ENCODE peak calls at places on chromosome 14, in seven cellular contexts. One of them, this sample, is unnamed.

GRCh38 chr14:105487449-105487985 is 831 bp downstream of the CRIP1 start:
- DNase-seq in small intestine: peak; percentile 70
- DNase-seq in body of pancreas: no peak
- DNase-seq in uterus: no peak
- DNase-seq in IMR-90: no peak
- DNase-seq in adrenal gland: no peak
- DNase-seq in thyroid gland: peak; percentile 54
- DNase-seq in this sample: no peak

GRCh38 chr14:95493503-95493902 is 22.9 kb downstream of the SYNE3 start:
- DNase-seq in uterus: no peak
- DNase-seq in adrenal gland: no peak
- DNase-seq in small intestine: no peak
- DNase-seq in IMR-90: no peak
- DNase-seq in body of pancreas: no peak
- DNase-seq in thyroid gland: no peak
- DNase-seq in this sample: peak; percentile 37

GRCh38 chr14:72634910-72635647 is 258.8 kb downstream of the DPF3 start:
- DNase-seq in small intestine: no peak
- DNase-seq in IMR-90: no peak
- DNase-seq in adrenal gland: no peak
- DNase-seq in uterus: no peak
- DNase-seq in body of pancreas: no peak
- DNase-seq in thyroid gland: no peak
- DNase-seq in this sample: no peak

GRCh38 chr14:102697125-102697900 is 79.9 kb upstream of the TRAF3 start:
- DNase-seq in IMR-90: no peak
- DNase-seq in thyroid gland: no peak
- DNase-seq in body of pancreas: no peak
- DNase-seq in small intestine: peak; percentile 84
- DNase-seq in uterus: no peak
- DNase-seq in adrenal gland: no peak
- DNase-seq in this sample: no peak

GRCh38 chr14:32559048-32559447 is 229.9 kb downstream of the AKAP6 start:
- DNase-seq in adrenal gland: no peak
- DNase-seq in uterus: no peak
- DNase-seq in IMR-90: peak; percentile 19
- DNase-seq in thyroid gland: no peak
- DNase-seq in body of pancreas: no peak
- DNase-seq in small intestine: peak; percentile 77
- DNase-seq in this sample: no peak

GRCh38 chr14:61661471-61661988 is 33.8 kb upstream of the HIF1A start:
- DNase-seq in adrenal gland: no peak
- DNase-seq in uterus: no peak
- DNase-seq in body of pancreas: no peak
- DNase-seq in small intestine: no peak
- DNase-seq in thyroid gland: no peak
- DNase-seq in IMR-90: peak; percentile 58
- DNase-seq in this sample: no peak

GRCh38 chr14:91288876-91289275 is 44.4 kb upstream of the GPR68 start:
- DNase-seq in small intestine: no peak
- DNase-seq in body of pancreas: no peak
- DNase-seq in thyroid gland: no peak
- DNase-seq in uterus: no peak
- DNase-seq in adrenal gland: no peak
- DNase-seq in IMR-90: no peak
- DNase-seq in this sample: no peak

GRCh38 chr14:37232907-37233481 is 35.3 kb downstream of the MIPOL1 start:
- DNase-seq in uterus: no peak
- DNase-seq in small intestine: peak; percentile 59
- DNase-seq in adrenal gland: no peak
- DNase-seq in thyroid gland: no peak
- DNase-seq in body of pancreas: no peak
- DNase-seq in IMR-90: peak; percentile 69
- DNase-seq in this sample: no peak

DNA sequence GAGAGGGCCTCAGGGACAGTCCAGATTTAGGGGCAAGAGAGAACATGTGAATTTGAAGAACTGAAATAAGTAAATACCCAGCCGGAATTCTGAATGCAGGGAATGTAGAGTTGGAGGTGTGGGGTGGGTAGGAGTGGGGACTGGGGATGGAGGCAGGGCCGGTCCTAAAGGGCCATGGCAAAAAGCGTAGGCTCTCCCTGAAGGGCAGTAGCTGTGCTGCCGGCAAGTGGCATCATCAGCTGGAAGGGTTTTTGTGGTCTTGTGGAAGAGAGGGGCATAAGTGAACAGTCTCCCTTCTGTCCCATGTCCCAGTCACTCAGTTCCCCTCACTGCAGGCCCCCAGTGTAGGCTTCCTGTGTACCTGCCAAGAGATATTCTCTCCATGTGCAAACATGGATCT is 104.6 kb downstream of the GCH1 start:
- DNase-seq in thyroid gland: no peak
- DNase-seq in small intestine: no peak
- DNase-seq in uterus: no peak
- DNase-seq in body of pancreas: no peak
- DNase-seq in adrenal gland: no peak
- DNase-seq in IMR-90: no peak
- DNase-seq in this sample: no peak
- H3K36me3 ChIP-seq in thyroid gland: no peaks in the 10 kb centered on the region
- H3K36me3 ChIP-seq in small intestine: no peaks in the 10 kb centered on the region
- H3K36me3 ChIP-seq in uterus: no peaks in the 10 kb centered on the region
- H3K36me3 ChIP-seq in body of pancreas: no peaks in the 10 kb centered on the region
- H3K36me3 ChIP-seq in adrenal gland: no peaks in the 10 kb centered on the region
- H3K36me3 ChIP-seq in IMR-90: peaks cover 4% of the 10 kb centered on the region
- H3K36me3 ChIP-seq in this sample: no peaks in the 10 kb centered on the region

DNA sequence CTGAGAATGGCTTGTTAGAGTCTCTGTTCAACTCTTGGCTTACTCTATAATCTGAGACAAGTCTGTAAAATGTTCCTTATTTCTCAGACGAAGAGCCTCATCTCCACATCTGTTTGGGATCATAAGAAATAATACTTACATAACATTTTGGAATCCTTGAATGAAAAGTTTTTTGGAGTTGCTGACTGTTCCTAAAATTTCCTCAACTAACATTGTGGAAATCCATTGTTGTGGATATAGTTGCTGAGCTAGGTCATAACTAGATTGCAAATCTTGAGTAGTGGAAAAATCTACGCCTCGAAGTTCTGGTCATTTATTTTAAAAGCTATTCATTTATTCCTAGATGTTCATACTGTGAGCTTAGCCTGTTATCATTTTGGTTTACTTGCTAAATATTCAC is 402.9 kb downstream of the ZFP36L1 start:
- DNase-seq in small intestine: no peak
- DNase-seq in IMR-90: no peak
- DNase-seq in uterus: no peak
- DNase-seq in thyroid gland: no peak
- DNase-seq in adrenal gland: no peak
- DNase-seq in body of pancreas: no peak
- DNase-seq in this sample: no peak
- H3K4me1 ChIP-seq in small intestine: peaks cover 11% of the 10 kb centered on the region
- H3K4me1 ChIP-seq in IMR-90: peaks cover 21% of the 10 kb centered on the region
- H3K4me1 ChIP-seq in uterus: peaks cover 17% of the 10 kb centered on the region
- H3K4me1 ChIP-seq in thyroid gland: peaks cover 57% of the 10 kb centered on the region
- H3K4me1 ChIP-seq in adrenal gland: peaks cover 49% of the 10 kb centered on the region
- H3K4me1 ChIP-seq in body of pancreas: peaks cover 5% of the 10 kb centered on the region
- H3K4me1 ChIP-seq in this sample: no peaks in the 10 kb centered on the region

GRCh38 chr14:100134591-100134990 is 24.9 kb downstream of the DEGS2 start:
- DNase-seq in uterus: no peak
- DNase-seq in thyroid gland: no peak
- DNase-seq in adrenal gland: no peak
- DNase-seq in body of pancreas: peak; percentile 66
- DNase-seq in small intestine: no peak
- DNase-seq in IMR-90: no peak
- DNase-seq in this sample: no peak

GRCh38 chr14:100130471-100130870 is 29.0 kb downstream of the DEGS2 start:
- DNase-seq in adrenal gland: no peak
- DNase-seq in body of pancreas: no peak
- DNase-seq in small intestine: no peak
- DNase-seq in thyroid gland: no peak
- DNase-seq in uterus: no peak
- DNase-seq in IMR-90: no peak
- DNase-seq in this sample: peak; percentile 19

GRCh38 chr14:100132903-100133510 is 26.4 kb downstream of the DEGS2 start:
- DNase-seq in uterus: no peak
- DNase-seq in thyroid gland: no peak
- DNase-seq in body of pancreas: no peak
- DNase-seq in small intestine: no peak
- DNase-seq in adrenal gland: no peak
- DNase-seq in IMR-90: no peak
- DNase-seq in this sample: no peak

GRCh38 chr14:100131181-100131580 is 28.3 kb downstream of the DEGS2 start:
- DNase-seq in adrenal gland: no peak
- DNase-seq in IMR-90: no peak
- DNase-seq in thyroid gland: no peak
- DNase-seq in small intestine: peak; percentile 59
- DNase-seq in uterus: no peak
- DNase-seq in body of pancreas: no peak
- DNase-seq in this sample: no peak

DNA sequence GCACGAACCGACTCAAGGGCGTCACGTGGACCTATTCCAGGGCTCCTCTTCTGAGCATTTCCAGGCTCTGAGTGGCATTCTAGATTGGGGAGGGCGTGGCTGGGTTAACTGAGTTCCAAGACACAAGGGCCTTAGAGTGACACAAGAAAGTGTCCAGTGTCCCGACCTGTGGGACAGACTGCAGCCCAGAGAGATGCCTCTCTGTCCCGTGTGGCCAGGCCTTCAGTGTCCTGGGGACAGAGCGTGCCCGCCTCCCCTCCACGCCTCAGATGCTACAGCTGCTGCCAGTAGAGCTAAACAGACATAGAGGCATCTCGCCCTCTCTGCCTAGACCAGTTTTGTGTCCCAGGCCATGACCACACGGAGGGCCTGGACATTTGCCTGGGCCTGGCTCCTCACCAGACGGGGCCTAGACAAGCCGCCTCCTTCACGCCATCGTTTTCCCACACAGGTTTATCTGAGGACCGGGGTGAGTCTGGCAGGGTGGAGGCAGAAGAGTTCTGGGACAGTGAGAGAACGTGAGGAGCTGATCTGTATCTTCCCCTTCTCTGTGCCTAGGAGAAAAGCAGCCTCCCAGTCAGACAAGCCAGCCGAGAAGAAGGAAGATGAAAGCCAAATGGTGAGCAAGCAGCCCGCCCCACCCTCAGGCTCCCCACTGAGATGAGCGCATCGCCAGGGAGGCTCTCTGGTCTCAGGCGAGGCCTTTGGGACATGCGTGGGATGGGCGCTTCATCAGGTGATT is 27.1 kb downstream of the DEGS2 start:
- DNase-seq in adrenal gland: no peak
- DNase-seq in small intestine: no peak
- DNase-seq in uterus: peak; percentile 83
- DNase-seq in body of pancreas: no peak
- DNase-seq in thyroid gland: peak; percentile 64
- DNase-seq in IMR-90: no peak
- DNase-seq in this sample: no peak
- H3K36me3 ChIP-seq in adrenal gland: no peaks in the 10 kb centered on the region
- H3K36me3 ChIP-seq in small intestine: peaks cover 7% of the 10 kb centered on the region
- H3K36me3 ChIP-seq in uterus: no peaks in the 10 kb centered on the region
- H3K36me3 ChIP-seq in body of pancreas: no peaks in the 10 kb centered on the region
- H3K36me3 ChIP-seq in thyroid gland: no peaks in the 10 kb centered on the region
- H3K36me3 ChIP-seq in IMR-90: peaks cover 34% of the 10 kb centered on the region
- H3K36me3 ChIP-seq in this sample: no peaks in the 10 kb centered on the region

GRCh38 chr14:65073605-65074201 is 28.6 kb downstream of the MAX start:
- DNase-seq in small intestine: peak; percentile 95
- DNase-seq in thyroid gland: peak; percentile 74
- DNase-seq in body of pancreas: no peak
- DNase-seq in uterus: no peak
- DNase-seq in adrenal gland: no peak
- DNase-seq in IMR-90: no peak
- DNase-seq in this sample: no peak
- H3K4me1 ChIP-seq in small intestine: peaks cover 14% of the 10 kb centered on the region
- H3K4me1 ChIP-seq in thyroid gland: peaks cover 42% of the 10 kb centered on the region
- H3K4me1 ChIP-seq in body of pancreas: peaks cover 29% of the 10 kb centered on the region
- H3K4me1 ChIP-seq in uterus: no peaks in the 10 kb centered on the region
- H3K4me1 ChIP-seq in adrenal gland: peaks cover 31% of the 10 kb centered on the region
- H3K4me1 ChIP-seq in IMR-90: no peaks in the 10 kb centered on the region
- H3K4me1 ChIP-seq in this sample: no peaks in the 10 kb centered on the region

GRCh38 chr14:74685054-74685453 is 27.8 kb downstream of the AREL1 start:
- DNase-seq in thyroid gland: no peak
- DNase-seq in body of pancreas: no peak
- DNase-seq in small intestine: no peak
- DNase-seq in adrenal gland: no peak
- DNase-seq in uterus: no peak
- DNase-seq in IMR-90: no peak
- DNase-seq in this sample: no peak
- H3K36me3 ChIP-seq in thyroid gland: peaks cover 4% of the 10 kb centered on the region
- H3K36me3 ChIP-seq in body of pancreas: peaks cover 12% of the 10 kb centered on the region
- H3K36me3 ChIP-seq in small intestine: peaks cover 6% of the 10 kb centered on the region
- H3K36me3 ChIP-seq in adrenal gland: no peaks in the 10 kb centered on the region
- H3K36me3 ChIP-seq in uterus: no peaks in the 10 kb centered on the region
- H3K36me3 ChIP-seq in IMR-90: peaks cover 32% of the 10 kb centered on the region
- H3K36me3 ChIP-seq in this sample: peaks cover 26% of the 10 kb centered on the region

DNA sequence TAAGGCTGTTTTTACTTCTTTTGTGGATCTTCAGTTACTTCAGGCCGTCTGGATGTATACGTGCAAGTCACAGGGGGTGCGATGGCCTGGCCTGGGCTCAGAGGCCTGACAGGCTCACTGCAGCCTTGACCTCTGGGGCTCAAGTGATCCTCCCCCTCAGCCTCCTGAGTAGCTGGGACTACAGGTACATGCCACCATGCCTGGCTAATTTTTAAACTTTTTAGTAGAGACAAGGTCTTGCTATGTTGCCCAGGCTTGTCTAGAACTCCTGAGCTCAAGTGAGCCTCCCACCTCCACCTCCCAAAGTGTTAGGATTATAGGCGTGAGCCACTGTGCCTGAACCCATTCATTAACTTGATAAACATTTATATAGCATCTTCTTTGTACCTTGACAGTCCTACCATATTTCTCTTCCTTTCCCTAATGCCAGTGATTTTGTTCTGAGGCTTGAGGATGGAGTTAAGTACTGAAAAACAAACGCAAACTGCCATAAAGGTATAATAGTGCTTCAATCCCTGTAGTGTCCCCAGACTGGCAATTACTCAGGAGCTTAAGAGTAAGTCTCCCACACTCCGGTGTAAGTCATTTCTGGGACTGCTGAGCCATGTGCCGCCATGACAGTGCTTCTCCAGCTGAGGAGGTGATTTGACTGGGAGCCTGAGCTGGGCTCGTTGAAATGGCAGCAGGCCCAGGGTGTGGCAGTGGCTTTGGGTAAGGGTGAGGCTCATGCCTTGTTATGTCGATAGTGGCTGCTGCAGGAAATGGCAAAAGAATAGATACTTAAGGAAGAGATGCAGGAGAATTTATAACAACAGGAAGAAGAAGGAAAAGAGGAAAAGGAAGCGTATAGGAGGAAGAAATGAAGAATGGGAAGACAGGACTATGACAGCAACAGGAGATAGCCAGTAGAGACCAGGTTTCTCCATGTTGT is 43.7 kb upstream of the HECTD1 start:
- DNase-seq in adrenal gland: no peak
- DNase-seq in body of pancreas: no peak
- DNase-seq in thyroid gland: no peak
- DNase-seq in uterus: no peak
- DNase-seq in IMR-90: no peak
- DNase-seq in small intestine: peak; percentile 59
- DNase-seq in this sample: no peak
- H3K4me1 ChIP-seq in adrenal gland: no peaks in the 10 kb centered on the region
- H3K4me1 ChIP-seq in body of pancreas: no peaks in the 10 kb centered on the region
- H3K4me1 ChIP-seq in thyroid gland: no peaks in the 10 kb centered on the region
- H3K4me1 ChIP-seq in uterus: no peaks in the 10 kb centered on the region
- H3K4me1 ChIP-seq in IMR-90: no peaks in the 10 kb centered on the region
- H3K4me1 ChIP-seq in small intestine: peaks cover 2% of the 10 kb centered on the region
- H3K4me1 ChIP-seq in this sample: no peaks in the 10 kb centered on the region

GRCh38 chr14:64137657-64138290 is 156.4 kb downstream of the ESR2 start:
- DNase-seq in body of pancreas: peak; percentile 60
- DNase-seq in small intestine: no peak
- DNase-seq in adrenal gland: peak; percentile 68
- DNase-seq in thyroid gland: no peak
- DNase-seq in IMR-90: peak; percentile 8
- DNase-seq in uterus: no peak
- DNase-seq in this sample: peak; percentile 7
- H3K36me3 ChIP-seq in body of pancreas: peaks cover 32% of the 10 kb centered on the region
- H3K36me3 ChIP-seq in small intestine: peaks cover 10% of the 10 kb centered on the region
- H3K36me3 ChIP-seq in adrenal gland: no peaks in the 10 kb centered on the region
- H3K36me3 ChIP-seq in thyroid gland: peaks cover 57% of the 10 kb centered on the region
- H3K36me3 ChIP-seq in IMR-90: no peaks in the 10 kb centered on the region
- H3K36me3 ChIP-seq in uterus: no peaks in the 10 kb centered on the region
- H3K36me3 ChIP-seq in this sample: peaks cover 25% of the 10 kb centered on the region